ENCODE peak calls at places on chromosomes 3 and 15, in eight cellular contexts. U, M, V, I, X, T, R and H are unnamed samples.

GRCh38 chr3:74501001-74501400 is 113.5 kb downstream of the CNTN3 start:
- DNase-seq in X (no peak), V (no peak), M (no peak), I (no peak), R (no peak), T (no peak), U (no peak), H (no peak)

GRCh38 chr3:130916507-130917167 is 22.8 kb downstream of the ATP2C1 start:
- DNase-seq in M (no peak), U (no peak), I (no peak), T (no peak), R (no peak), V (no peak), X (no peak), H (no peak)

GRCh38 chr3:64084640-64085039 is 61.3 kb upstream of the PSMD6 start:
- DNase-seq in M (peak), R (peak), I (peak), U (no peak), X (no peak), T (no peak), V (no peak), H (no peak)

GRCh38 chr3:128804017-128804816 is 75.2 kb upstream of the ACAD9 start:
- DNase-seq in M (no peak), I (no peak), V (no peak), T (no peak), R (no peak), U (no peak), X (no peak), H (peak)

GRCh38 chr3:46378426-46378942 is 7.7 kb downstream of the CCR5 start:
- DNase-seq in U (peak), I (peak), V (no peak), X (peak), R (peak), M (no peak), T (peak), H (peak)

GRCh38 chr3:188594137-188594536 is 440.2 kb downstream of the LPP start:
- DNase-seq in V (no peak), M (peak), R (no peak), T (no peak), X (no peak), U (peak), I (peak), H (no peak)

GRCh38 chr15:99251436-99251821 is at the start of gene LRRC28:
- DNase-seq in X (no peak), I (no peak), U (no peak), M (no peak), R (no peak), T (no peak), V (no peak), H (no peak)

GRCh38 chr15:34011476-34011875 is 27.5 kb downstream of the AVEN start:
- DNase-seq in X (no peak), U (no peak), V (no peak), T (no peak), R (no peak), M (no peak), I (no peak), H (no peak)

GRCh38 chr3:31534036-31534435 is 1.3 kb downstream of the STT3B start:
- DNase-seq in R (peak), T (no peak), I (no peak), M (no peak), X (no peak), V (no peak), U (peak), H (no peak)

GRCh38 chr3:14918356-14918860 is 29.0 kb upstream of the NR2C2 start:
- DNase-seq in U (no peak), I (no peak), R (no peak), T (no peak), X (no peak), M (no peak), V (no peak), H (no peak)